ENCODE peak calls at places on chromosomes 1 and 21, in six cellular contexts. A is activated gamma-delta T cell treated with anti-CD3 and anti-CD28 coated beads, Interleukin-2, amount 50 U/mL, for 16 hours; U is midbrain; J is T-cell; L is GM03348; D is GM13977. I is an unnamed sample.

GRCh38 chr1:211009944-211010343 is 124.0 kb downstream of the KCNH1 start:
- DNase-seq in D (no peak), L (no peak), A (no peak), U (no peak), J (no peak), I (no peak)

GRCh38 chr1:63317007-63317813 is 5.2 kb upstream of the FOXD3 start:
- DNase-seq in A (no peak), D (peak; percentile 85), J (peak; percentile 21), U (no peak), L (peak; percentile 78), I (no peak)

GRCh38 chr1:201381130-201381529 is 3.6 kb upstream of the TNNT2 start:
- DNase-seq in L (no peak), D (no peak), U (no peak), A (no peak), J (no peak), I (no peak)

GRCh38 chr1:164806531-164806930 is 247.5 kb downstream of the PBX1 start:
- DNase-seq in D (no peak), J (no peak), U (no peak), A (no peak), L (no peak), I (no peak)

GRCh38 chr1:171433451-171433850 is 51.9 kb upstream of the PRRC2C start:
- DNase-seq in J (no peak), D (no peak), A (no peak), L (peak; percentile 12), U (no peak), I (no peak)

GRCh38 chr1:231162300-231162969 is 577 bp downstream of the TRIM67 start:
- DNase-seq in J (no peak), L (peak; percentile 78), D (peak; percentile 83), A (no peak), U (peak; percentile 37), I (no peak)

GRCh38 chr1:1461721-1462317 is 9.7 kb upstream of the ATAD3B start:
- DNase-seq in D (no peak), U (no peak), A (no peak), J (no peak), L (no peak), I (no peak)

GRCh38 chr1:63630666-63631065 is 37.5 kb downstream of the PGM1 start:
- DNase-seq in U (no peak), L (peak; percentile 53), D (no peak), A (no peak), J (no peak), I (no peak)

GRCh38 chr1:115976062-115976899 is at the start of gene SLC22A15:
- DNase-seq in D (peak; percentile 74), L (peak; percentile 88), J (peak; percentile 29), A (no peak), U (peak; percentile 82), I (peak; percentile 68)

GRCh38 chr1:48859429-48859828 is 82.7 kb upstream of the BEND5 start:
- DNase-seq in L (no peak), D (no peak), J (no peak), A (no peak), U (no peak), I (no peak)

GRCh38 chr1:181704556-181704955 is 221.2 kb downstream of the CACNA1E start:
- DNase-seq in J (no peak), L (no peak), A (no peak), D (no peak), U (no peak), I (no peak)

GRCh38 chr1:12435639-12436344 is 182.2 kb downstream of the DHRS3 start:
- DNase-seq in D (peak; percentile 23), A (peak; percentile 15), L (no peak), U (no peak), J (no peak), I (no peak)

GRCh38 chr1:9561429-9561828 is 22.2 kb downstream of the SLC25A33 start:
- DNase-seq in D (no peak), J (no peak), U (peak; percentile 82), L (peak; percentile 77), A (no peak), I (peak; percentile 68)

GRCh38 chr1:29290414-29290980 is 54.2 kb downstream of the PTPRU start:
- DNase-seq in U (no peak), L (no peak), J (no peak), D (no peak), A (no peak), I (no peak)

GRCh38 chr1:183905497-183905896 is 100.6 kb downstream of the RGL1 start:
- DNase-seq in D (no peak), J (no peak), U (no peak), A (no peak), L (no peak), I (no peak)

GRCh38 chr1:61241411-61241838 is 159.1 kb downstream of the NFIA start:
- DNase-seq in J (no peak), U (peak; percentile 31), D (no peak), A (no peak), L (no peak), I (no peak)

GRCh38 chr21:45031231-45032191 is 42.9 kb upstream of the ADARB1 start:
- DNase-seq in J (no peak), D (no peak), L (no peak), A (no peak), U (no peak), I (no peak)

GRCh38 chr1:168926236-168926635 is 180.3 kb upstream of the ATP1B1 start:
- DNase-seq in D (no peak), L (no peak), U (no peak), J (no peak), A (no peak), I (no peak)

GRCh38 chr21:34154878-34155277 is 81.5 kb downstream of the MRPS6 start:
- DNase-seq in L (no peak), J (no peak), U (no peak), D (no peak), A (no peak), I (no peak)

GRCh38 chr1:99328171-99328570 is 63.9 kb downstream of the PLPPR4 start:
- DNase-seq in J (no peak), D (no peak), L (no peak), U (no peak), A (no peak), I (no peak)

GRCh38 chr1:183029591-183030000 is 6.4 kb downstream of the LAMC1 start:
- DNase-seq in L (peak; percentile 48), U (no peak), J (no peak), A (no peak), D (no peak), I (no peak)

GRCh38 chr1:85494074-85494956 is 29.4 kb upstream of the DDAH1 start:
- DNase-seq in A (no peak), D (no peak), U (no peak), J (no peak), L (no peak), I (no peak)

GRCh38 chr1:82731216-82731615 is 930.5 kb downstream of the ADGRL2 start:
- DNase-seq in L (no peak), U (no peak), J (no peak), A (no peak), D (no peak), I (no peak)

GRCh38 chr1:176897350-176898236 is 266.9 kb downstream of the ASTN1 start:
- DNase-seq in A (no peak), L (peak; percentile 79), J (no peak), D (peak; percentile 57), U (peak; percentile 66), I (peak; percentile 48)